ENCODE peak calls at places on chromosome 17, in five cellular contexts. One of them, this sample, is unnamed.

GRCh38 chr17:7217113-7217987 is 2.3 kb downstream of the DLG4 start:
- DNase-seq in WTC11: no peak
- DNase-seq in H1: peak
- DNase-seq in GM12878: no peak
- DNase-seq in K562: peak
- DNase-seq in this sample: no peak

GRCh38 chr17:16428098-16428882 is 12.9 kb downstream of the TRPV2 start:
- DNase-seq in H1: peak
- DNase-seq in GM12878: no peak
- DNase-seq in K562: peak
- DNase-seq in WTC11: peak
- DNase-seq in this sample: peak

GRCh38 chr17:62206550-62206949 is 141.5 kb upstream of the MED13 start:
- DNase-seq in WTC11: no peak
- DNase-seq in H1: no peak
- DNase-seq in K562: no peak
- DNase-seq in GM12878: no peak
- DNase-seq in this sample: no peak

GRCh38 chr17:6643460-6644125 is 2.7 kb downstream of the TXNDC17 start:
- DNase-seq in GM12878: no peak
- DNase-seq in WTC11: no peak
- DNase-seq in H1: no peak
- DNase-seq in K562: no peak
- DNase-seq in this sample: no peak

GRCh38 chr17:7842950-7843535 is 9.0 kb downstream of the KDM6B start:
- DNase-seq in GM12878: no peak
- DNase-seq in WTC11: peak
- DNase-seq in H1: peak
- DNase-seq in K562: peak
- DNase-seq in this sample: peak

GRCh38 chr17:7579001-7579838 is at the start of gene CD68:
- DNase-seq in K562: peak
- DNase-seq in GM12878: no peak
- DNase-seq in WTC11: no peak
- DNase-seq in H1: peak
- DNase-seq in this sample: peak

GRCh38 chr17:57375770-57376181 is 119.5 kb downstream of the MSI2 start:
- DNase-seq in H1: no peak
- DNase-seq in GM12878: no peak
- DNase-seq in K562: peak
- DNase-seq in WTC11: no peak
- DNase-seq in this sample: no peak

GRCh38 chr17:82638183-82638773 is 10.0 kb downstream of the WDR45B start:
- DNase-seq in WTC11: no peak
- DNase-seq in K562: no peak
- DNase-seq in GM12878: no peak
- DNase-seq in H1: no peak
- DNase-seq in this sample: no peak

GRCh38 chr17:17087424-17088103 is 45.3 kb downstream of the MPRIP start:
- DNase-seq in WTC11: no peak
- DNase-seq in GM12878: no peak
- DNase-seq in K562: no peak
- DNase-seq in H1: no peak
- DNase-seq in this sample: no peak

GRCh38 chr17:1227917-1228751 is 42.1 kb upstream of the BHLHA9 start:
- DNase-seq in K562: no peak
- DNase-seq in H1: peak
- DNase-seq in WTC11: peak
- DNase-seq in GM12878: peak
- DNase-seq in this sample: no peak

GRCh38 chr17:55540414-55541091 is 29.3 kb upstream of the SMIM36 start:
- DNase-seq in H1: no peak
- DNase-seq in WTC11: no peak
- DNase-seq in K562: no peak
- DNase-seq in GM12878: no peak
- DNase-seq in this sample: no peak

GRCh38 chr17:61251939-61252865 is 147.4 kb upstream of the TBX2 start:
- DNase-seq in GM12878: no peak
- DNase-seq in H1: no peak
- DNase-seq in WTC11: no peak
- DNase-seq in K562: no peak
- DNase-seq in this sample: no peak

GRCh38 chr17:83200231-83200699 is 120.9 kb downstream of the METRNL start:
- DNase-seq in WTC11: peak
- DNase-seq in GM12878: no peak
- DNase-seq in K562: no peak
- DNase-seq in H1: no peak
- DNase-seq in this sample: no peak

GRCh38 chr17:82737981-82738877 is 2.8 kb downstream of the FN3K start:
- DNase-seq in K562: peak
- DNase-seq in WTC11: no peak
- DNase-seq in H1: no peak
- DNase-seq in GM12878: no peak
- DNase-seq in this sample: peak

GRCh38 chr17:57782051-57782490 is 37.0 kb upstream of the CCDC182 start:
- DNase-seq in GM12878: no peak
- DNase-seq in H1: no peak
- DNase-seq in WTC11: no peak
- DNase-seq in K562: no peak
- DNase-seq in this sample: no peak

GRCh38 chr17:44672479-44673093 is 16.3 kb downstream of the MEIOC start:
- DNase-seq in H1: no peak
- DNase-seq in K562: peak
- DNase-seq in GM12878: no peak
- DNase-seq in WTC11: no peak
- DNase-seq in this sample: peak

GRCh38 chr17:60602871-60603270 is 2.9 kb downstream of the PPM1D start:
- DNase-seq in H1: no peak
- DNase-seq in K562: no peak
- DNase-seq in WTC11: no peak
- DNase-seq in GM12878: no peak
- DNase-seq in this sample: no peak

GRCh38 chr17:75105269-75106080 is 4.3 kb upstream of the ARMC7 start:
- DNase-seq in WTC11: peak
- DNase-seq in GM12878: no peak
- DNase-seq in K562: peak
- DNase-seq in H1: peak
- DNase-seq in this sample: peak

GRCh38 chr17:27762527-27763305 is 37.6 kb downstream of the NOS2 start:
- DNase-seq in WTC11: peak
- DNase-seq in H1: peak
- DNase-seq in GM12878: no peak
- DNase-seq in K562: peak
- DNase-seq in this sample: no peak

GRCh38 chr17:56795510-56795909 is 38.2 kb downstream of the C17orf67 start:
- DNase-seq in H1: no peak
- DNase-seq in WTC11: no peak
- DNase-seq in K562: no peak
- DNase-seq in GM12878: no peak
- DNase-seq in this sample: no peak

GRCh38 chr17:52673791-52674190 is 515.3 kb upstream of the CA10 start:
- DNase-seq in GM12878: no peak
- DNase-seq in K562: no peak
- DNase-seq in H1: no peak
- DNase-seq in WTC11: no peak
- DNase-seq in this sample: no peak

GRCh38 chr17:76466775-76467130 is 650 bp upstream of the AANAT start:
- DNase-seq in H1: no peak
- DNase-seq in K562: no peak
- DNase-seq in GM12878: no peak
- DNase-seq in WTC11: no peak
- DNase-seq in this sample: no peak

GRCh38 chr17:71071837-71072236 is 902.5 kb downstream of the KCNJ2 start:
- DNase-seq in GM12878: no peak
- DNase-seq in H1: no peak
- DNase-seq in K562: no peak
- DNase-seq in WTC11: no peak
- DNase-seq in this sample: peak

GRCh38 chr17:56834380-56835258 is 668 bp downstream of the DGKE start:
- DNase-seq in K562: peak
- DNase-seq in H1: peak
- DNase-seq in WTC11: peak
- DNase-seq in GM12878: peak
- DNase-seq in this sample: peak

GRCh38 chr17:56029980-56030624 is 123.2 kb upstream of the ANKFN1 start:
- DNase-seq in WTC11: no peak
- DNase-seq in GM12878: no peak
- DNase-seq in H1: no peak
- DNase-seq in K562: no peak
- DNase-seq in this sample: no peak

GRCh38 chr17:58161566-58161965 is 5.2 kb upstream of the OR4D2 start:
- DNase-seq in H1: no peak
- DNase-seq in GM12878: no peak
- DNase-seq in WTC11: no peak
- DNase-seq in K562: no peak
- DNase-seq in this sample: no peak

GRCh38 chr17:38509772-38510423 is 81.6 kb downstream of the ARHGAP23 start:
- DNase-seq in H1: no peak
- DNase-seq in K562: no peak
- DNase-seq in GM12878: no peak
- DNase-seq in WTC11: peak
- DNase-seq in this sample: no peak

GRCh38 chr17:62860962-62861873 is 53.1 kb upstream of the MARCHF10 start:
- DNase-seq in H1: peak
- DNase-seq in GM12878: no peak
- DNase-seq in K562: no peak
- DNase-seq in WTC11: no peak
- DNase-seq in this sample: no peak

DNA sequence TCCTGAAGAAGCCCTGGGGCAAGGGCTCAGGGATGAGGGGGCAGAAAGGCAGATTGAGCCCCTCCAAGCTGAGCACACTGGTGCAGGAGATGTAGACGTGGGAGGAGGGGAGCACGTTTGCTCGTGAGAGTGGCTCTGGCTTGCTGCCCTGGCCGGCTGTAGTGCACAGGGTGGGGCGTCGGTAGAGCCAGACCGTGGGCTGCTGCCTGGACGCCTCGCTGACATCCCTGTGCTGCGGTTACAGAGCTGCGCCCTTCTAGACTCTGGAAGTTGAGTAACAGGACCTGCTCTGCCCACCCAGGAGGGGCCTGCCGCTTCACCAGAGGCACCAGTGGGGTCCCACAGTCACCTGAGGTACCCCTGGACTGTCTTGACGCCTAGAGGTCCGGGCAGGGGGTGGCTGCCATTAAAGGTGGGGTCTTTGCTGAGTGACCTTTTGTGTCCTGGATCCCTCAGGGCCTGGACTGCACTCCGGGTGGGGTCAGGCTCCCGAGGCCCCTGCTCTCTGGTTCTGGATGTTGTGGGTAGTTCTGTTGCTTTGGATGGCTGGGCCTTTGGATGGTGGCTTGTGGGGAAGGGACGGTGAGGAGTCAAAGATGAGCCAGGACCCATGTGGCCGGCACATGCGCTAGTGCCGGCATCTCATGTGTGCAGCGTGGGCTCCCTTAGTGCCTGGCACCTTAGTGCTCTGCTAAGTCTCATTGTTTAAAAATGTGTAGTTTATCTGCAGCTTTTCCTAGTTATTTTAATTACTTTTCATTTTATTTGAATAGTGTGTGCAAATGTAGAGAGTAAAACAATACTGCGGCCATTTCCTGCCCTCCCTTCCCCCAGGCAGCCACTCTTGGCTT is 41.7 kb downstream of the PGS1 start:
- DNase-seq in GM12878: no peak
- DNase-seq in H1: no peak
- DNase-seq in WTC11: no peak
- DNase-seq in K562: no peak
- DNase-seq in this sample: no peak
- TF ChIP-seq ATF2 in GM12878: no peak
- TF ChIP-seq ATF2 in H1: no peak
- TF ChIP-seq ATF2 in WTC11: no peak
- TF ChIP-seq ATF2 in K562: no peak
- TF ChIP-seq ATF2 in this sample: no peak

DNA sequence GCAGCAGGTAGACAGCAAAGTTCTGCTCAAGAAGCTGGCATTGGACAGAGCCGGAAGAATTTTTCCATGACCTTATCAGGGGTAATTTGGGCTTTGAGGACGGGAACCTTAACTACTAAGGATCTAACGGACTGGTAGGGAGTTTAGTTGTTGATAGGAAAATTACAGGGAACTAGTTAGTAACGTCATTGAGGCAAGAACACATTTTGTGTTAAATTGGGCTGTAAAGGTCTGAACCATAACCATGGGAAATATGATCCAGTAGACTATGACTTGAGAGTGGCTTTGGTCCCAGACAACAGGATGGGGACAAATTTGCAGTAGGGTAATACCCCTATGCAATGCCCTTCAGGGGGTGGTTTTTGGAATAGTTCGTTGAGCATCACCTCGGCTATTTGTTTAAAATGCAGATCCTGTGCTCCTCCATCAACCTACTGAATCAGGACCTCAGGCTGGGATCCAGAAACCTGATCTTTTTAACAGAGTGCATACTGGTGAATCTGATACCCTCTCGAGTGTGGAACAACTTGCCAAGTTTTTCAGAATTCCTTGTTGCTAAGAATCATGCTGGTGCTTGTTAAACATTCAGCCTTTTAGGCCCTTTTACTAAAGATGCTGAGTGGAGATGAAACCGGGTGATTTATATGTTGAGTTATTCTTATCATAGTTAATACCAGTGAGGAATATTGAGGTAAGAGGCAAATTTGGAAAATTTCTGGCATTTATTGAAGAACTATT is 255.1 kb downstream of the MAP2K6 start:
- DNase-seq in K562: no peak
- DNase-seq in H1: no peak
- DNase-seq in WTC11: no peak
- DNase-seq in GM12878: no peak
- DNase-seq in this sample: no peak
- TF ChIP-seq ATF2 in K562: no peak
- TF ChIP-seq ATF2 in H1: no peak
- TF ChIP-seq ATF2 in WTC11: no peak
- TF ChIP-seq ATF2 in GM12878: no peak
- TF ChIP-seq ATF2 in this sample: no peak

GRCh38 chr17:4104506-4104905 is 38.3 kb downstream of the ZZEF1 start:
- DNase-seq in H1: no peak
- DNase-seq in K562: no peak
- DNase-seq in GM12878: no peak
- DNase-seq in WTC11: no peak
- DNase-seq in this sample: no peak

GRCh38 chr17:4108397-4108796 is 34.4 kb downstream of the ZZEF1 start:
- DNase-seq in H1: no peak
- DNase-seq in K562: no peak
- DNase-seq in WTC11: no peak
- DNase-seq in GM12878: no peak
- DNase-seq in this sample: no peak

GRCh38 chr17:4105232-4105631 is 37.6 kb downstream of the ZZEF1 start:
- DNase-seq in GM12878: no peak
- DNase-seq in WTC11: no peak
- DNase-seq in K562: no peak
- DNase-seq in H1: no peak
- DNase-seq in this sample: no peak

GRCh38 chr17:4110152-4110551 is 32.7 kb downstream of the ZZEF1 start:
- DNase-seq in WTC11: no peak
- DNase-seq in H1: no peak
- DNase-seq in K562: no peak
- DNase-seq in GM12878: no peak
- DNase-seq in this sample: no peak

GRCh38 chr17:4109424-4109823 is 33.4 kb downstream of the ZZEF1 start:
- DNase-seq in H1: no peak
- DNase-seq in GM12878: no peak
- DNase-seq in WTC11: no peak
- DNase-seq in K562: no peak
- DNase-seq in this sample: no peak
- TF ChIP-seq ATF2 in H1: no peak
- TF ChIP-seq ATF2 in GM12878: no peak
- TF ChIP-seq ATF2 in WTC11: no peak
- TF ChIP-seq ATF2 in K562: no peak
- TF ChIP-seq ATF2 in this sample: no peak

GRCh38 chr17:11467639-11468038 is 130.6 kb upstream of the DNAH9 start:
- DNase-seq in WTC11: no peak
- DNase-seq in H1: no peak
- DNase-seq in GM12878: no peak
- DNase-seq in K562: no peak
- DNase-seq in this sample: no peak
- TF ChIP-seq ATF2 in WTC11: no peak
- TF ChIP-seq ATF2 in H1: no peak
- TF ChIP-seq ATF2 in GM12878: no peak
- TF ChIP-seq ATF2 in K562: no peak
- TF ChIP-seq ATF2 in this sample: no peak